ENCODE peak calls at places on chromosomes 16 and 17, in four cellular contexts. C is NCI-H226, E is T-helper 9 cell, Z is IMR-90. G is an unnamed sample.
A peak's percentile ranks its signal among the peaks of the same experiment; 100 is the strongest.

GRCh38 chr16:25855063-25855462 is 163.3 kb downstream of the HS3ST4 start:
- DNase-seq in E (no peak), C (no peak), Z (no peak), G (no peak)

GRCh38 chr16:86450691-86451090 is 59.6 kb upstream of the FOXF1 start:
- DNase-seq in E (no peak), C (no peak), Z (no peak), G (no peak)

GRCh38 chr17:21213491-21214014 is 408 bp downstream of the TMEM11 start:
- DNase-seq in C (peak; percentile 18), Z (no peak), E (no peak), G (no peak)

GRCh38 chr16:78200023-78200389 is 100.6 kb downstream of the WWOX start:
- DNase-seq in C (no peak), Z (no peak), E (no peak), G (no peak)

GRCh38 chr17:39735882-39736281 is 1.9 kb upstream of the GRB7 start:
- DNase-seq in E (no peak), Z (no peak), C (no peak), G (no peak)

GRCh38 chr17:7056386-7056785 is 12.5 kb upstream of the SLC16A11 start:
- DNase-seq in C (no peak), E (no peak), Z (no peak), G (peak; percentile 40)

GRCh38 chr16:72819345-72819744 is 228.6 kb downstream of the ZFHX3 start:
- DNase-seq in E (no peak), C (no peak), Z (peak; percentile 74), G (peak; percentile 87)

GRCh38 chr17:3912827-3913226 is 3.4 kb downstream of the P2RX1 start:
- DNase-seq in E (no peak), Z (no peak), C (no peak), G (no peak)

GRCh38 chr17:51641999-51642398 is 381.7 kb downstream of the UTP18 start:
- DNase-seq in C (no peak), E (no peak), Z (no peak), G (no peak)

GRCh38 chr17:48588519-48588918 is 1.5 kb downstream of the HOXB3 start:
- DNase-seq in E (no peak), C (no peak), Z (peak; percentile 53), G (no peak)

G was measured in HFFc6.